ENCODE peak calls at places on chromosomes 1 and 21, in eight cellular contexts. G is NCI-H2171 treated with DMSO at 0.1 percent for 48 hours, L is RWPE1, Y is GM18507, I is BJ, O is CMK, V is heart right ventricle, R is mesenteric fat pad. M is an unnamed sample.

GRCh38 chr1:22729921-22730320 is 19.3 kb downstream of the EPHB2 start:
- DNase-seq in G (peak), L (no peak), Y (no peak), I (no peak), O (no peak), V (no peak), R (no peak), M (no peak)

GRCh38 chr1:171441278-171441677 is 44.1 kb upstream of the PRRC2C start:
- DNase-seq in G (no peak), L (peak), Y (no peak), I (peak), O (no peak), V (no peak), R (no peak), M (no peak)

GRCh38 chr1:234525156-234525774 is 46.3 kb upstream of the TARBP1 start:
- DNase-seq in G (no peak), L (no peak), Y (no peak), I (no peak), O (no peak), V (no peak), R (no peak), M (no peak)

GRCh38 chr1:97164276-97164639 is 442.7 kb downstream of the PTBP2 start:
- DNase-seq in G (no peak), L (no peak), Y (no peak), I (no peak), O (no peak), V (no peak), R (no peak), M (no peak)

GRCh38 chr21:36188081-36188681 is 31.6 kb downstream of the DOP1B start:
- DNase-seq in G (no peak), L (no peak), Y (no peak), I (no peak), O (no peak), V (peak), R (no peak), M (no peak)

GRCh38 chr21:44513389-44514217 is 26.4 kb downstream of the KRTAP10-1 start:
- DNase-seq in G (peak), L (peak), Y (no peak), I (no peak), O (no peak), V (peak), R (no peak), M (no peak)

GRCh38 chr1:156848461-156849150 is 10.3 kb downstream of the INSRR start:
- DNase-seq in G (no peak), L (no peak), Y (no peak), I (no peak), O (no peak), V (peak), R (no peak), M (no peak)

GRCh38 chr1:156281281-156282142 is 1.1 kb downstream of the SMG5 start:
- DNase-seq in G (no peak), L (no peak), Y (peak), I (no peak), O (no peak), V (peak), R (no peak), M (peak)

GRCh38 chr1:205066221-205066818 is 17.9 kb downstream of the TMEM81 start:
- DNase-seq in G (no peak), L (no peak), Y (no peak), I (no peak), O (no peak), V (no peak), R (peak), M (no peak)

GRCh38 chr1:173161510-173162221 is 45.5 kb downstream of the TNFSF4 start:
- DNase-seq in G (no peak), L (peak), Y (no peak), I (no peak), O (no peak), V (no peak), R (no peak), M (no peak)

M was measured in DMS 273 treated with DMSO at 0.1 percent for 48 hours.